ENCODE peak calls at places on chromosome 22, in eight cellular contexts. One of them, this sample, is unnamed.

GRCh38 chr22:38733329-38734202 is 22.2 kb downstream of the SUN2 start:
- DNase-seq in NAMALWA: peak; percentile 59
- DNase-seq in HAP-1: peak; percentile 73
- DNase-seq in amniotic stem cell: no peak
- DNase-seq in stimulated activated CD8-positive, alpha-beta memory T cell treated with anti-CD3 and anti-CD28 coated beads, Interleukin-15, amount 100 ng/mL, for 4 hours: peak; percentile 24
- DNase-seq in neural progenitor cell: peak; percentile 70
- DNase-seq in fibroblast of lung: peak; percentile 53
- DNase-seq in HCEC 1CT: no peak
- DNase-seq in this sample: peak; percentile 64

GRCh38 chr22:18075101-18075730 is 2.6 kb upstream of the PEX26 start:
- DNase-seq in NAMALWA: no peak
- DNase-seq in HAP-1: no peak
- DNase-seq in amniotic stem cell: no peak
- DNase-seq in stimulated activated CD8-positive, alpha-beta memory T cell treated with anti-CD3 and anti-CD28 coated beads, Interleukin-15, amount 100 ng/mL, for 4 hours: no peak
- DNase-seq in neural progenitor cell: no peak
- DNase-seq in fibroblast of lung: no peak
- DNase-seq in HCEC 1CT: no peak
- DNase-seq in this sample: no peak

GRCh38 chr22:26748845-26749244 is 91.5 kb downstream of the MIAT start:
- DNase-seq in NAMALWA: no peak
- DNase-seq in HAP-1: no peak
- DNase-seq in amniotic stem cell: no peak
- DNase-seq in stimulated activated CD8-positive, alpha-beta memory T cell treated with anti-CD3 and anti-CD28 coated beads, Interleukin-15, amount 100 ng/mL, for 4 hours: no peak
- DNase-seq in neural progenitor cell: no peak
- DNase-seq in fibroblast of lung: no peak
- DNase-seq in HCEC 1CT: no peak
- DNase-seq in this sample: no peak

GRCh38 chr22:47817380-47817779 is 1054.9 kb downstream of the TBC1D22A start:
- DNase-seq in NAMALWA: no peak
- DNase-seq in HAP-1: no peak
- DNase-seq in amniotic stem cell: no peak
- DNase-seq in stimulated activated CD8-positive, alpha-beta memory T cell treated with anti-CD3 and anti-CD28 coated beads, Interleukin-15, amount 100 ng/mL, for 4 hours: no peak
- DNase-seq in neural progenitor cell: no peak
- DNase-seq in fibroblast of lung: no peak
- DNase-seq in HCEC 1CT: no peak
- DNase-seq in this sample: no peak

GRCh38 chr22:30457964-30458363 is 13.9 kb downstream of the SEC14L3 start:
- DNase-seq in NAMALWA: no peak
- DNase-seq in HAP-1: no peak
- DNase-seq in amniotic stem cell: no peak
- DNase-seq in stimulated activated CD8-positive, alpha-beta memory T cell treated with anti-CD3 and anti-CD28 coated beads, Interleukin-15, amount 100 ng/mL, for 4 hours: no peak
- DNase-seq in neural progenitor cell: no peak
- DNase-seq in fibroblast of lung: no peak
- DNase-seq in HCEC 1CT: no peak
- DNase-seq in this sample: no peak

GRCh38 chr22:48605856-48606255 is 1221.8 kb downstream of the BRD1 start:
- DNase-seq in NAMALWA: no peak
- DNase-seq in HAP-1: no peak
- DNase-seq in amniotic stem cell: no peak
- DNase-seq in stimulated activated CD8-positive, alpha-beta memory T cell treated with anti-CD3 and anti-CD28 coated beads, Interleukin-15, amount 100 ng/mL, for 4 hours: no peak
- DNase-seq in neural progenitor cell: no peak
- DNase-seq in fibroblast of lung: no peak
- DNase-seq in HCEC 1CT: no peak
- DNase-seq in this sample: no peak

GRCh38 chr22:49975543-49976389 is 15.2 kb downstream of the PIM3 start:
- DNase-seq in NAMALWA: no peak
- DNase-seq in HAP-1: peak; percentile 51
- DNase-seq in amniotic stem cell: no peak
- DNase-seq in stimulated activated CD8-positive, alpha-beta memory T cell treated with anti-CD3 and anti-CD28 coated beads, Interleukin-15, amount 100 ng/mL, for 4 hours: no peak
- DNase-seq in neural progenitor cell: peak; percentile 52
- DNase-seq in fibroblast of lung: no peak
- DNase-seq in HCEC 1CT: no peak
- DNase-seq in this sample: peak; percentile 17

GRCh38 chr22:36211237-36211881 is 9.8 kb upstream of the APOL4 start:
- DNase-seq in NAMALWA: no peak
- DNase-seq in HAP-1: no peak
- DNase-seq in amniotic stem cell: no peak
- DNase-seq in stimulated activated CD8-positive, alpha-beta memory T cell treated with anti-CD3 and anti-CD28 coated beads, Interleukin-15, amount 100 ng/mL, for 4 hours: no peak
- DNase-seq in neural progenitor cell: no peak
- DNase-seq in fibroblast of lung: peak; percentile 43
- DNase-seq in HCEC 1CT: peak; percentile 16
- DNase-seq in this sample: no peak

GRCh38 chr22:32218470-32218869 is 13.6 kb upstream of the RFPL2 start:
- DNase-seq in NAMALWA: no peak
- DNase-seq in HAP-1: no peak
- DNase-seq in amniotic stem cell: no peak
- DNase-seq in stimulated activated CD8-positive, alpha-beta memory T cell treated with anti-CD3 and anti-CD28 coated beads, Interleukin-15, amount 100 ng/mL, for 4 hours: no peak
- DNase-seq in neural progenitor cell: no peak
- DNase-seq in fibroblast of lung: no peak
- DNase-seq in HCEC 1CT: no peak
- DNase-seq in this sample: no peak

GRCh38 chr22:33326540-33327295 is 268.5 kb upstream of the SYN3 start:
- DNase-seq in NAMALWA: peak; percentile 26
- DNase-seq in HAP-1: no peak
- DNase-seq in amniotic stem cell: no peak
- DNase-seq in stimulated activated CD8-positive, alpha-beta memory T cell treated with anti-CD3 and anti-CD28 coated beads, Interleukin-15, amount 100 ng/mL, for 4 hours: no peak
- DNase-seq in neural progenitor cell: no peak
- DNase-seq in fibroblast of lung: no peak
- DNase-seq in HCEC 1CT: no peak
- DNase-seq in this sample: no peak

GRCh38 chr22:34761111-34761510 is 304.8 kb upstream of the ISX start:
- DNase-seq in NAMALWA: no peak
- DNase-seq in HAP-1: no peak
- DNase-seq in amniotic stem cell: no peak
- DNase-seq in stimulated activated CD8-positive, alpha-beta memory T cell treated with anti-CD3 and anti-CD28 coated beads, Interleukin-15, amount 100 ng/mL, for 4 hours: no peak
- DNase-seq in neural progenitor cell: no peak
- DNase-seq in fibroblast of lung: no peak
- DNase-seq in HCEC 1CT: no peak
- DNase-seq in this sample: no peak

GRCh38 chr22:47374901-47375575 is 612.6 kb downstream of the TBC1D22A start:
- DNase-seq in NAMALWA: no peak
- DNase-seq in HAP-1: no peak
- DNase-seq in amniotic stem cell: no peak
- DNase-seq in stimulated activated CD8-positive, alpha-beta memory T cell treated with anti-CD3 and anti-CD28 coated beads, Interleukin-15, amount 100 ng/mL, for 4 hours: no peak
- DNase-seq in neural progenitor cell: no peak
- DNase-seq in fibroblast of lung: no peak
- DNase-seq in HCEC 1CT: no peak
- DNase-seq in this sample: no peak

GRCh38 chr22:28442951-28443876 is 236.4 kb downstream of the TTC28 start:
- DNase-seq in NAMALWA: peak; percentile 10
- DNase-seq in HAP-1: peak; percentile 79
- DNase-seq in amniotic stem cell: peak; percentile 50
- DNase-seq in stimulated activated CD8-positive, alpha-beta memory T cell treated with anti-CD3 and anti-CD28 coated beads, Interleukin-15, amount 100 ng/mL, for 4 hours: no peak
- DNase-seq in neural progenitor cell: peak; percentile 78
- DNase-seq in fibroblast of lung: peak; percentile 82
- DNase-seq in HCEC 1CT: peak; percentile 65
- DNase-seq in this sample: peak; percentile 66

GRCh38 chr22:30969532-30970355 is 679 bp downstream of the TUG1 start:
- DNase-seq in NAMALWA: peak; percentile 69
- DNase-seq in HAP-1: peak; percentile 33
- DNase-seq in amniotic stem cell: peak; percentile 53
- DNase-seq in stimulated activated CD8-positive, alpha-beta memory T cell treated with anti-CD3 and anti-CD28 coated beads, Interleukin-15, amount 100 ng/mL, for 4 hours: peak; percentile 0
- DNase-seq in neural progenitor cell: no peak
- DNase-seq in fibroblast of lung: peak; percentile 54
- DNase-seq in HCEC 1CT: peak; percentile 38
- DNase-seq in this sample: peak; percentile 30

GRCh38 chr22:48004038-48004437 is 1241.6 kb downstream of the TBC1D22A start:
- DNase-seq in NAMALWA: no peak
- DNase-seq in HAP-1: no peak
- DNase-seq in amniotic stem cell: no peak
- DNase-seq in stimulated activated CD8-positive, alpha-beta memory T cell treated with anti-CD3 and anti-CD28 coated beads, Interleukin-15, amount 100 ng/mL, for 4 hours: no peak
- DNase-seq in neural progenitor cell: no peak
- DNase-seq in fibroblast of lung: no peak
- DNase-seq in HCEC 1CT: no peak
- DNase-seq in this sample: no peak

GRCh38 chr22:17814830-17815229 is 40.6 kb upstream of the BID start:
- DNase-seq in NAMALWA: no peak
- DNase-seq in HAP-1: no peak
- DNase-seq in amniotic stem cell: no peak
- DNase-seq in stimulated activated CD8-positive, alpha-beta memory T cell treated with anti-CD3 and anti-CD28 coated beads, Interleukin-15, amount 100 ng/mL, for 4 hours: no peak
- DNase-seq in neural progenitor cell: no peak
- DNase-seq in fibroblast of lung: no peak
- DNase-seq in HCEC 1CT: no peak
- DNase-seq in this sample: no peak

GRCh38 chr22:38347181-38347943 is 30.1 kb upstream of the CSNK1E start:
- DNase-seq in NAMALWA: no peak
- DNase-seq in HAP-1: peak; percentile 9
- DNase-seq in amniotic stem cell: no peak
- DNase-seq in stimulated activated CD8-positive, alpha-beta memory T cell treated with anti-CD3 and anti-CD28 coated beads, Interleukin-15, amount 100 ng/mL, for 4 hours: no peak
- DNase-seq in neural progenitor cell: no peak
- DNase-seq in fibroblast of lung: no peak
- DNase-seq in HCEC 1CT: no peak
- DNase-seq in this sample: peak; percentile 15

GRCh38 chr22:30340911-30341685 is 14.4 kb upstream of the TBC1D10A start:
- DNase-seq in NAMALWA: no peak
- DNase-seq in HAP-1: no peak
- DNase-seq in amniotic stem cell: no peak
- DNase-seq in stimulated activated CD8-positive, alpha-beta memory T cell treated with anti-CD3 and anti-CD28 coated beads, Interleukin-15, amount 100 ng/mL, for 4 hours: no peak
- DNase-seq in neural progenitor cell: no peak
- DNase-seq in fibroblast of lung: no peak
- DNase-seq in HCEC 1CT: no peak
- DNase-seq in this sample: peak; percentile 61

GRCh38 chr22:45218974-45219373 is 21.7 kb downstream of the KIAA0930 start:
- DNase-seq in NAMALWA: peak; percentile 80
- DNase-seq in HAP-1: no peak
- DNase-seq in amniotic stem cell: no peak
- DNase-seq in stimulated activated CD8-positive, alpha-beta memory T cell treated with anti-CD3 and anti-CD28 coated beads, Interleukin-15, amount 100 ng/mL, for 4 hours: no peak
- DNase-seq in neural progenitor cell: no peak
- DNase-seq in fibroblast of lung: no peak
- DNase-seq in HCEC 1CT: no peak
- DNase-seq in this sample: no peak

GRCh38 chr22:20238567-20239062 is 29.5 kb downstream of the RTN4R start:
- DNase-seq in NAMALWA: peak; percentile 83
- DNase-seq in HAP-1: peak; percentile 75
- DNase-seq in amniotic stem cell: no peak
- DNase-seq in stimulated activated CD8-positive, alpha-beta memory T cell treated with anti-CD3 and anti-CD28 coated beads, Interleukin-15, amount 100 ng/mL, for 4 hours: no peak
- DNase-seq in neural progenitor cell: peak; percentile 85
- DNase-seq in fibroblast of lung: no peak
- DNase-seq in HCEC 1CT: no peak
- DNase-seq in this sample: no peak

GRCh38 chr22:29454186-29454745 is 15.9 kb downstream of the RFPL1 start:
- DNase-seq in NAMALWA: no peak
- DNase-seq in HAP-1: no peak
- DNase-seq in amniotic stem cell: no peak
- DNase-seq in stimulated activated CD8-positive, alpha-beta memory T cell treated with anti-CD3 and anti-CD28 coated beads, Interleukin-15, amount 100 ng/mL, for 4 hours: no peak
- DNase-seq in neural progenitor cell: no peak
- DNase-seq in fibroblast of lung: no peak
- DNase-seq in HCEC 1CT: no peak
- DNase-seq in this sample: no peak

GRCh38 chr22:43848366-43849171 is 13.7 kb downstream of the SULT4A1 start:
- DNase-seq in NAMALWA: no peak
- DNase-seq in HAP-1: peak; percentile 26
- DNase-seq in amniotic stem cell: no peak
- DNase-seq in stimulated activated CD8-positive, alpha-beta memory T cell treated with anti-CD3 and anti-CD28 coated beads, Interleukin-15, amount 100 ng/mL, for 4 hours: no peak
- DNase-seq in neural progenitor cell: peak; percentile 61
- DNase-seq in fibroblast of lung: peak; percentile 71
- DNase-seq in HCEC 1CT: no peak
- DNase-seq in this sample: no peak

GRCh38 chr22:47193606-47194316 is 431.3 kb downstream of the TBC1D22A start:
- DNase-seq in NAMALWA: no peak
- DNase-seq in HAP-1: no peak
- DNase-seq in amniotic stem cell: no peak
- DNase-seq in stimulated activated CD8-positive, alpha-beta memory T cell treated with anti-CD3 and anti-CD28 coated beads, Interleukin-15, amount 100 ng/mL, for 4 hours: no peak
- DNase-seq in neural progenitor cell: no peak
- DNase-seq in fibroblast of lung: no peak
- DNase-seq in HCEC 1CT: no peak
- DNase-seq in this sample: no peak

GRCh38 chr22:31122532-31123291 is at the start of gene INPP5J:
- DNase-seq in NAMALWA: no peak
- DNase-seq in HAP-1: peak; percentile 76
- DNase-seq in amniotic stem cell: peak; percentile 35
- DNase-seq in stimulated activated CD8-positive, alpha-beta memory T cell treated with anti-CD3 and anti-CD28 coated beads, Interleukin-15, amount 100 ng/mL, for 4 hours: no peak
- DNase-seq in neural progenitor cell: peak; percentile 58
- DNase-seq in fibroblast of lung: peak; percentile 37
- DNase-seq in HCEC 1CT: peak; percentile 24
- DNase-seq in this sample: no peak

GRCh38 chr22:42957958-42958357 is 57.0 kb downstream of the PACSIN2 start:
- DNase-seq in NAMALWA: no peak
- DNase-seq in HAP-1: no peak
- DNase-seq in amniotic stem cell: no peak
- DNase-seq in stimulated activated CD8-positive, alpha-beta memory T cell treated with anti-CD3 and anti-CD28 coated beads, Interleukin-15, amount 100 ng/mL, for 4 hours: no peak
- DNase-seq in neural progenitor cell: no peak
- DNase-seq in fibroblast of lung: no peak
- DNase-seq in HCEC 1CT: no peak
- DNase-seq in this sample: no peak

This sample was measured in breast epithelium.